ENCODE peak calls at places on chromosome 15, in seven cellular contexts. G is GM23338, X is A673, E is osteocyte, R is GM06990, Z is stomach, F is cardiac muscle cell. V is an unnamed sample.

GRCh38 chr15:37130356-37130755 is 30.0 kb upstream of the MEIS2 start:
- DNase-seq in G (no peak), E (no peak), R (no peak), Z (no peak), F (no peak), X (no peak), V (no peak)

GRCh38 chr15:84938726-84939125 is 42.9 kb upstream of the PDE8A start:
- DNase-seq in G (no peak), Z (no peak), X (no peak), E (no peak), F (no peak), R (no peak), V (no peak)

GRCh38 chr15:42012241-42012640 is 8.6 kb downstream of the PLA2G4E start:
- DNase-seq in X (no peak), E (no peak), F (no peak), Z (peak), G (no peak), R (no peak), V (no peak)

GRCh38 chr15:81239190-81239589 is 42.5 kb downstream of the IL16 start:
- DNase-seq in R (no peak), G (no peak), E (no peak), Z (no peak), X (no peak), F (no peak), V (no peak)

GRCh38 chr15:82698711-82699345 is 10.8 kb downstream of the AP3B2 start:
- DNase-seq in G (no peak), F (no peak), R (no peak), X (no peak), E (no peak), Z (no peak), V (no peak)

GRCh38 chr15:92168284-92168683 is 225.4 kb upstream of the ST8SIA2 start:
- DNase-seq in G (no peak), R (no peak), X (no peak), E (no peak), F (no peak), Z (no peak), V (no peak)

GRCh38 chr15:24772709-24773373 is 97.3 kb downstream of the NPAP1 start:
- DNase-seq in X (no peak), E (peak), G (peak), R (peak), F (no peak), Z (peak), V (no peak)

GRCh38 chr15:78205856-78206255 is 28.5 kb downstream of the ACSBG1 start:
- DNase-seq in E (peak), Z (peak), G (no peak), X (no peak), R (no peak), F (no peak), V (no peak)

GRCh38 chr15:64635486-64635815 is 139.9 kb downstream of the RBPMS2 start:
- DNase-seq in F (peak), R (no peak), E (no peak), G (no peak), X (peak), Z (peak), V (peak)

GRCh38 chr15:82646250-82647044 is 716 bp downstream of the CPEB1 start:
- DNase-seq in Z (no peak), R (peak), E (no peak), G (peak), F (peak), X (no peak), V (no peak)

GRCh38 chr15:52254331-52254730 is 41.3 kb downstream of the MYO5C start:
- DNase-seq in E (no peak), G (peak), F (no peak), Z (no peak), R (no peak), X (peak), V (peak)

GRCh38 chr15:101171954-101172353 is 79.9 kb downstream of the CHSY1 start:
- DNase-seq in X (peak), E (no peak), Z (no peak), F (no peak), G (no peak), R (no peak), V (no peak)

GRCh38 chr15:26287381-26287780 is 424.3 kb upstream of the ATP10A start:
- DNase-seq in E (no peak), F (no peak), R (no peak), X (no peak), Z (no peak), G (no peak), V (no peak)

GRCh38 chr15:68352401-68353062 is 75.0 kb downstream of the FEM1B start:
- DNase-seq in Z (no peak), E (peak), R (no peak), X (peak), G (no peak), F (no peak), V (peak)

GRCh38 chr15:27077790-27078189 is 106.8 kb downstream of the GABRG3 start:
- DNase-seq in E (no peak), R (no peak), Z (no peak), F (no peak), G (peak), X (no peak), V (no peak)

GRCh38 chr15:52306270-52306669 is 10.7 kb upstream of the MYO5C start:
- DNase-seq in F (no peak), Z (no peak), G (no peak), R (no peak), E (no peak), X (no peak), V (no peak)

GRCh38 chr15:40534371-40534770 is 30.5 kb downstream of the CCDC32 start:
- DNase-seq in G (no peak), E (no peak), X (no peak), F (no peak), R (no peak), Z (no peak), V (no peak)

GRCh38 chr15:69579950-69580618 is 127.5 kb downstream of the RPLP1 start:
- DNase-seq in X (no peak), E (no peak), Z (no peak), G (no peak), R (no peak), F (no peak), V (no peak)

GRCh38 chr15:77497108-77497737 is 76.5 kb downstream of the HMG20A start:
- DNase-seq in G (no peak), R (no peak), F (peak), E (peak), Z (peak), X (peak), V (no peak)

GRCh38 chr15:99452728-99453643 is 112.8 kb upstream of the MEF2A start:
- DNase-seq in X (no peak), F (no peak), G (no peak), Z (peak), E (peak), R (peak), V (peak)

GRCh38 chr15:41935566-41936020 is 36.8 kb downstream of the EHD4 start:
- DNase-seq in R (no peak), Z (no peak), G (no peak), E (no peak), X (no peak), F (no peak), V (peak)

GRCh38 chr15:40343512-40343911 is 2.8 kb upstream of the CCDC9B start:
- DNase-seq in Z (no peak), X (peak), G (no peak), F (no peak), E (no peak), R (no peak), V (peak)

GRCh38 chr15:73630796-73631471 is 2.3 kb downstream of the NPTN start:
- DNase-seq in Z (no peak), R (no peak), G (no peak), E (no peak), F (no peak), X (peak), V (peak)

GRCh38 chr15:41969851-41970431 is 2.4 kb downstream of the EHD4 start:
- DNase-seq in X (peak), F (no peak), Z (peak), E (no peak), G (no peak), R (peak), V (peak)

GRCh38 chr15:77525907-77526581 is 105.4 kb downstream of the HMG20A start:
- DNase-seq in E (no peak), G (no peak), Z (no peak), X (no peak), R (no peak), F (no peak), V (no peak)

GRCh38 chr15:85652457-85652856 is 142.3 kb downstream of the KLHL25 start:
- DNase-seq in Z (no peak), F (no peak), E (no peak), R (no peak), X (no peak), G (no peak), V (no peak)

GRCh38 chr15:81182031-81182745 is 14.5 kb upstream of the IL16 start:
- DNase-seq in G (no peak), F (no peak), Z (no peak), X (no peak), E (no peak), R (no peak), V (no peak)

GRCh38 chr15:100720406-100720967 is 118.1 kb downstream of the ASB7 start:
- DNase-seq in E (peak), Z (no peak), G (no peak), X (no peak), F (no peak), R (no peak), V (no peak)

GRCh38 chr15:43930079-43930478 is 103.3 kb downstream of the WDR76 start:
- DNase-seq in E (no peak), F (peak), G (peak), R (no peak), X (peak), Z (no peak), V (no peak)

GRCh38 chr15:38817427-38818155 is 253.0 kb upstream of the RASGRP1 start:
- DNase-seq in X (peak), R (peak), G (peak), F (peak), Z (peak), E (peak), V (peak)

GRCh38 chr15:45094358-45094730 is 19.6 kb downstream of the DUOX2 start:
- DNase-seq in X (no peak), E (no peak), Z (no peak), G (no peak), F (no peak), R (no peak), V (no peak)

GRCh38 chr15:69914960-69915359 is 182.8 kb downstream of the TLE3 start:
- DNase-seq in F (no peak), Z (no peak), G (no peak), X (no peak), E (no peak), R (no peak), V (no peak)

GRCh38 chr15:51866751-51867150 is 37.3 kb downstream of the TMOD3 start:
- DNase-seq in G (no peak), R (no peak), F (no peak), E (no peak), Z (no peak), X (no peak), V (no peak)

GRCh38 chr15:58440181-58440910 is 8.6 kb downstream of the LIPC start:
- DNase-seq in F (no peak), X (no peak), R (no peak), Z (peak), G (no peak), E (no peak), V (no peak)

GRCh38 chr15:67105065-67105951 is 39.9 kb downstream of the SMAD3 start:
- DNase-seq in F (no peak), X (peak), E (no peak), Z (peak), G (no peak), R (no peak), V (no peak)

GRCh38 chr15:52496776-52497470 is 31.8 kb downstream of the MYO5A start:
- DNase-seq in E (no peak), Z (no peak), F (no peak), G (no peak), R (no peak), X (no peak), V (no peak)

GRCh38 chr15:31487811-31488436 is 161.3 kb downstream of the KLF13 start:
- DNase-seq in X (no peak), G (no peak), F (no peak), E (peak), R (peak), Z (peak), V (peak)

GRCh38 chr15:90891346-90891949 is 7.1 kb downstream of the FES start:
- DNase-seq in R (no peak), F (no peak), E (no peak), Z (no peak), G (no peak), X (no peak), V (no peak)

GRCh38 chr15:90893175-90894090 is 9.1 kb downstream of the FES start:
- DNase-seq in X (no peak), F (no peak), Z (no peak), G (peak), R (no peak), E (no peak), V (no peak)

GRCh38 chr15:90892498-90893174 is 8.3 kb downstream of the FES start:
- DNase-seq in F (no peak), R (no peak), G (no peak), E (no peak), Z (no peak), X (no peak), V (no peak)

GRCh38 chr15:90892023-90892422 is 7.7 kb downstream of the FES start:
- DNase-seq in X (no peak), F (no peak), Z (no peak), R (no peak), G (no peak), E (no peak), V (no peak)

GRCh38 chr15:90895571-90896117 is 7.5 kb upstream of the MAN2A2 start:
- DNase-seq in E (no peak), Z (no peak), R (no peak), G (peak), F (no peak), X (peak), V (no peak)
- TF ChIP-seq CTCF in E (no peak), Z (no peak), R (no peak), G (peak), F (no peak), X (peak), V (no peak)

GRCh38 chr15:63203451-63204090 is 14.2 kb downstream of the RAB8B start:
- DNase-seq in E (no peak), X (no peak), Z (no peak), R (peak), G (no peak), F (no peak), V (peak)
- TF ChIP-seq CTCF in E (no peak), X (no peak), Z (no peak), R (peak), G (no peak), F (no peak), V (no peak)

GRCh38 chr15:32956006-32956405 is 238.2 kb downstream of the GREM1 start:
- DNase-seq in X (peak), R (no peak), Z (no peak), F (peak), E (no peak), G (peak), V (peak)
- TF ChIP-seq CTCF in X (peak), R (peak), Z (peak), F (peak), E (peak), G (peak), V (peak)

DNA sequence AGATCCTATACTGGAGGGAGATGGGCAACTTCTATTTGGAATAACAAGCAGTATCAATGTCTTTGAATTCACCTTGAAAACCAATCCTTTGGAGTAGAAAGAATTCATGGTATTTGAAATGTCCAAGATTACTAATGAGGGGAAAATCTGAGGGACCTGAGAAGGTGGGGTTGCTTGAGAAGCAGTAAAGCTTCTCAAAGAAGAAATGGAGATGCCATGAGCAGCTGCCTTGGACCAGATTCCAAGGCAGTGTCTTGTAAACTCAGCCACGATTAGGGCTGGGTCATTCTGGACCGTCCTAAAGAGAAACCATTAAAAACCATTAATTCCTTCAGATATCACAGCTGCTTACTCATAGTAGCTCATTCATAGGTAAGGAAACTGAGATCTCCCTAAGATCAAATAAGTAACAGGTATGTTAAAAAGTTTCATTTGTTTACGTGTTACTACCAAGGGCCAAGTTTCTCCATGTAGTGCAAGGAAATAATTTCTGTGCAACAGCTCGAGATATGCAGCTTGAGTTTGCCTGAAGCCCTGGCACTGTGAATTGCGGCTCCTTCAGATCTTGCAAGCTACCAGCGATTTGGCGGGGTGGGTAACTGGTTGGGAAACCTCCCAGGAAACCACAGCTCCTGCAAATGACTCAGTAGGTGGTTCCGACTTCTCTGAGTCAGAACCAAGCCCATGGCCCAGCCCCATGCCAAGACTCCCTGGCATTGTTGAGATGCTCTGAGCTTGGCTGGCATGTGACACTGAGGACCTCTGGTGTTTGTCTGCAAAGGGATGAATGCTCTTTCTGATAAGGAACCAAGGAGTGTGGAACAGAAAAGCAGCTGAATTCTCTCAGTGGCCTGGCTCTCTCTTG is 296.8 kb downstream of the RORA start:
- DNase-seq in G (peak), E (no peak), F (no peak), R (no peak), Z (peak), X (peak), V (peak)
- TF ChIP-seq CTCF in G (peak), E (no peak), F (peak), R (peak), Z (no peak), X (peak), V (peak)

GRCh38 chr15:98292442-98293240 is 332.1 kb downstream of the ARRDC4 start:
- DNase-seq in R (peak), X (peak), F (peak), G (peak), E (no peak), Z (peak), V (peak)
- TF ChIP-seq CTCF in R (peak), X (peak), F (peak), G (peak), E (peak), Z (peak), V (peak)

GRCh38 chr15:79296583-79296982 is 14.1 kb downstream of the ANKRD34C start:
- DNase-seq in Z (no peak), E (no peak), X (no peak), F (no peak), R (no peak), G (peak), V (peak)
- TF ChIP-seq CTCF in Z (no peak), E (peak), X (peak), F (no peak), R (peak), G (peak), V (peak)

GRCh38 chr15:55824857-55825613 is 82.1 kb upstream of the PRTG start:
- DNase-seq in Z (no peak), F (peak), G (peak), E (no peak), R (no peak), X (no peak), V (no peak)
- TF ChIP-seq CTCF in Z (no peak), F (no peak), G (peak), E (no peak), R (no peak), X (peak), V (no peak)

GRCh38 chr15:88467935-88468528 is 524 bp downstream of the MRPS11 start:
- DNase-seq in E (peak), G (peak), F (peak), Z (no peak), X (peak), R (no peak), V (peak)

GRCh38 chr15:88472225-88472624 is 4.7 kb downstream of the MRPS11 start:
- DNase-seq in X (no peak), E (no peak), F (no peak), R (no peak), Z (no peak), G (no peak), V (peak)

GRCh38 chr15:88469321-88469720 is 1.8 kb downstream of the MRPS11 start:
- DNase-seq in G (no peak), Z (no peak), R (no peak), F (no peak), X (no peak), E (peak), V (no peak)

GRCh38 chr15:88467073-88467934 is at the start of the genes MRPL46 and MRPS11:
- DNase-seq in X (peak), Z (peak), E (peak), G (peak), F (peak), R (peak), V (peak)

GRCh38 chr15:88470625-88471372 is 3.3 kb downstream of the MRPS11 start:
- DNase-seq in R (no peak), Z (no peak), X (no peak), F (no peak), E (no peak), G (peak), V (no peak)
- TF ChIP-seq CTCF in R (no peak), Z (no peak), X (peak), F (no peak), E (no peak), G (peak), V (no peak)

DNA sequence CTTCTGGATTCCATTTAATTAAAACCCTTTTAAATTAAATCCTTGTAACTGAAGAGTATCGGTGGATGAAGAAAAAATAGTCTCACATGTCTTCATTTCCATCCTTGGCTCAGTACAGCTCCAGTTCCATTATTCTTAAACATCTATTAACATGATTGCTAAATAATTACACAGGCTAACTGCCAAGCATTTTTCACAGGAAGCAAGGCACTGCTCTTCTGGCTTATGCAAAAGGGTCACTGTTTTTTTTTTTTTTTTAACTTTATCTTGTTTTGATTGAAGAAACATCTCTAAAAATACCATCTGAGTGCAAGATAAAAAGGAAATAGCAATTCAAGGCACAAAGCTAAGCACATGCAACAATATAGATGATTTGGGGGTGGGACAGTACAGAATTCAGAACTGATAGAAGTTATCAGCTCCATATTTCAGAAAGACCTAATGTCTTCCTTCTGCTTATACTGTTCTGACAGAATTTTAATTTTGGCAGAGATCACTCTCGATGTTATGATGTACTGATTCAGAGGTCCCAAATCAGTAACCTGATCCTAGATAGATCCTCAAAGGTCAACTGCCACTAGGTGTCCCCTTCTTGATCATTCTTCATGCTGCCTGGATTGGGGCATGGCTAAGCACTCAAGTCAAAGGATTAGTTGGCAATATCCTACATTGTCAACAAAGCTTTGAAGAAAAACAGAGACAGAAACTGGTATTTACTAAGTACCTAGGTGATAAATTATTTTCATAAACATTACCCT is 57.8 kb upstream of the ACTC1 start:
- DNase-seq in E (no peak), Z (no peak), G (peak), R (no peak), X (peak), F (no peak), V (no peak)
- TF ChIP-seq CTCF in E (no peak), Z (no peak), G (peak), R (no peak), X (no peak), F (no peak), V (no peak)